ENCODE peak calls at places on chromosomes 5 and 9, in ten cellular contexts. A is PC-3; Z is activated T-cell treated with anti-CD3 and anti-CD28 coated beads, Interleukin-2, amount 50 U/mL, for 1 hour; Y is lower lobe of right lung; C is NCI-H1694 treated with DMSO at 0.1 percent for 48 hours; P is AG20443; X is esophagus squamous epithelium; Q is A172; G is SW 1271; M is T47D. H is an unnamed sample.

GRCh38 chr5:150640311-150641005 is at the start of gene SYNPO:
- DNase-seq in X (no peak), C (no peak), P (peak; percentile 84), Y (no peak), Q (peak; percentile 97), Z (no peak), G (peak; percentile 57), M (no peak), A (peak; percentile 94), H (peak; percentile 72)

GRCh38 chr5:123083298-123083697 is 5.7 kb upstream of the PRDM6 start:
- DNase-seq in P (no peak), Y (no peak), G (no peak), M (no peak), X (no peak), C (peak; percentile 88), A (no peak), Z (no peak), Q (no peak), H (no peak)

GRCh38 chr5:5298068-5298633 is 124.3 kb upstream of the ICE1 start:
- DNase-seq in G (no peak), P (no peak), Q (no peak), X (no peak), M (no peak), Z (no peak), A (no peak), C (no peak), Y (no peak), H (no peak)

GRCh38 chr5:113546711-113547159 is 33.2 kb downstream of the YTHDC2 start:
- DNase-seq in Y (no peak), P (peak; percentile 54), M (no peak), X (no peak), A (peak; percentile 53), G (no peak), Q (peak; percentile 46), Z (no peak), C (no peak), H (no peak)

GRCh38 chr5:167785106-167785505 is 506.3 kb upstream of the WWC1 start:
- DNase-seq in X (no peak), P (no peak), C (no peak), Z (no peak), Q (no peak), G (no peak), Y (no peak), A (no peak), M (no peak), H (no peak)

GRCh38 chr9:129110740-129111142 is at the start of gene CRAT:
- DNase-seq in G (peak; percentile 74), A (peak; percentile 78), Z (peak; percentile 95), Q (peak; percentile 95), Y (peak; percentile 98), P (peak; percentile 100), X (peak; percentile 85), C (peak; percentile 46), M (peak; percentile 99), H (peak; percentile 99)

GRCh38 chr5:131265318-131265803 is 1.5 kb downstream of the CDC42SE2 start:
- DNase-seq in Z (no peak), G (no peak), A (peak; percentile 54), X (no peak), P (no peak), C (peak; percentile 7), Q (peak; percentile 14), M (no peak), Y (no peak), H (peak; percentile 51)

GRCh38 chr5:75720882-75721281 is 3.6 kb upstream of the POC5 start:
- DNase-seq in M (no peak), P (no peak), G (no peak), Q (no peak), C (no peak), A (no peak), Y (no peak), Z (no peak), X (no peak), H (no peak)

GRCh38 chr9:131402738-131403492 is 9.0 kb downstream of the PRRC2B start:
- DNase-seq in X (no peak), C (no peak), M (no peak), A (peak; percentile 72), Q (peak; percentile 57), P (peak; percentile 88), Z (no peak), Y (peak; percentile 84), G (peak; percentile 62), H (no peak)

GRCh38 chr9:37239224-37239859 is 119.0 kb downstream of the ZCCHC7 start:
- DNase-seq in P (no peak), C (no peak), Q (no peak), M (no peak), G (no peak), Z (no peak), A (no peak), Y (no peak), X (no peak), H (no peak)

GRCh38 chr5:145293716-145294115 is 541.4 kb downstream of the PRELID2 start:
- DNase-seq in A (peak; percentile 57), Q (no peak), Z (no peak), M (no peak), X (no peak), Y (no peak), G (no peak), P (no peak), C (no peak), H (no peak)

GRCh38 chr5:150895431-150896428 is 9.1 kb downstream of the ZNF300 start:
- DNase-seq in A (no peak), G (no peak), Y (no peak), C (no peak), X (no peak), Q (no peak), Z (no peak), P (no peak), M (no peak), H (no peak)

GRCh38 chr9:111952559-111952958 is 55.9 kb downstream of the UGCG start:
- DNase-seq in C (no peak), X (no peak), G (peak; percentile 46), Z (no peak), M (no peak), A (peak; percentile 67), Y (no peak), Q (peak; percentile 88), P (peak; percentile 79), H (no peak)

GRCh38 chr9:114389612-114390368 is 2.0 kb upstream of the AKNA start:
- DNase-seq in A (no peak), Q (no peak), P (no peak), Z (no peak), C (no peak), Y (no peak), M (no peak), G (no peak), X (no peak), H (no peak)

GRCh38 chr9:114908104-114908621 is 22.2 kb downstream of the TNFSF8 start:
- DNase-seq in Y (no peak), C (peak; percentile 14), G (no peak), Q (peak; percentile 76), Z (no peak), A (peak; percentile 97), M (peak; percentile 28), X (no peak), P (no peak), H (no peak)

GRCh38 chr5:133606835-133607234 is 5.5 kb downstream of the FSTL4 start:
- DNase-seq in M (no peak), Y (no peak), Z (no peak), C (no peak), P (no peak), G (no peak), Q (no peak), X (no peak), A (no peak), H (no peak)

GRCh38 chr9:4569101-4569500 is 78.8 kb downstream of the SLC1A1 start:
- DNase-seq in G (no peak), A (no peak), Z (no peak), P (no peak), C (no peak), Q (no peak), M (no peak), X (no peak), Y (no peak), H (no peak)

GRCh38 chr5:57009811-57010210 is 57.9 kb upstream of the MIER3 start:
- DNase-seq in C (no peak), G (no peak), Y (no peak), Z (no peak), P (no peak), M (no peak), Q (no peak), A (no peak), X (no peak), H (no peak)

GRCh38 chr5:1507016-1507375 is 16.8 kb downstream of the LPCAT1 start:
- DNase-seq in P (no peak), C (no peak), A (no peak), Z (no peak), M (no peak), Q (no peak), Y (no peak), X (no peak), G (no peak), H (no peak)

GRCh38 chr9:107980984-107981383 is 491.4 kb upstream of the KLF4 start:
- DNase-seq in C (no peak), Y (no peak), M (no peak), G (no peak), Z (no peak), X (no peak), A (no peak), P (no peak), Q (no peak), H (no peak)

GRCh38 chr5:1418238-1418920 is 26.9 kb downstream of the SLC6A3 start:
- DNase-seq in Y (no peak), P (no peak), Q (no peak), G (no peak), A (no peak), M (no peak), X (no peak), C (no peak), Z (no peak), H (no peak)

GRCh38 chr5:25849270-25849669 is 1189.1 kb downstream of the CDH9 start:
- DNase-seq in A (no peak), X (no peak), Y (no peak), Z (no peak), Q (no peak), M (no peak), P (no peak), C (no peak), G (no peak), H (no peak)

H was measured in K562.